ENCODE peak calls at places on chromosomes 11 and 22, in nine cellular contexts. X, Y, S, L, G, C, J, H and P are unnamed samples.

GRCh38 chr22:43889366-43890253 is 2.2 kb downstream of the PNPLA5 start:
- DNase-seq in X (no peak), Y (peak; percentile 46), S (peak; percentile 24), L (no peak), G (peak; percentile 23), C (no peak), J (no peak), H (no peak), P (peak; percentile 19)

GRCh38 chr22:41908409-41909289 is 6.2 kb downstream of the SHISA8 start:
- DNase-seq in X (no peak), Y (no peak), S (peak; percentile 52), L (no peak), G (peak; percentile 71), C (peak; percentile 42), J (no peak), H (no peak), P (no peak)

GRCh38 chr11:44319170-44319551 is 9.2 kb upstream of the ALX4 start:
- DNase-seq in X (no peak), Y (no peak), S (peak; percentile 67), L (no peak), G (no peak), C (no peak), J (no peak), H (no peak), P (no peak)

GRCh38 chr11:65417702-65418430 is 4.7 kb upstream of the NEAT1 start:
- DNase-seq in X (peak; percentile 56), Y (peak; percentile 69), S (no peak), L (peak; percentile 17), G (peak; percentile 41), C (no peak), J (no peak), H (peak; percentile 74), P (peak; percentile 9)

GRCh38 chr11:36619502-36619901 is 21.5 kb upstream of the RAG2 start:
- DNase-seq in X (no peak), Y (no peak), S (no peak), L (no peak), G (peak; percentile 23), C (no peak), J (no peak), H (no peak), P (no peak)

GRCh38 chr22:33274941-33275443 is 216.8 kb upstream of the SYN3 start:
- DNase-seq in X (no peak), Y (no peak), S (no peak), L (no peak), G (peak; percentile 30), C (no peak), J (no peak), H (no peak), P (no peak)

GRCh38 chr11:35330924-35331323 is 88.4 kb downstream of the SLC1A2 start:
- DNase-seq in X (no peak), Y (no peak), S (no peak), L (no peak), G (no peak), C (peak; percentile 50), J (no peak), H (no peak), P (no peak)

GRCh38 chr11:125202362-125202880 is 37.9 kb downstream of the PKNOX2 start:
- DNase-seq in X (no peak), Y (no peak), S (no peak), L (no peak), G (peak; percentile 35), C (no peak), J (no peak), H (no peak), P (no peak)

GRCh38 chr11:5013012-5013411 is 18.4 kb downstream of the OR51L1 start:
- DNase-seq in X (no peak), Y (no peak), S (no peak), L (no peak), G (no peak), C (no peak), J (no peak), H (no peak), P (no peak)

GRCh38 chr11:117419915-117420485 is 92.3 kb downstream of the CEP164 start:
- DNase-seq in X (no peak), Y (no peak), S (no peak), L (no peak), G (no peak), C (no peak), J (no peak), H (no peak), P (no peak)

GRCh38 chr22:50708474-50708873 is 29.5 kb upstream of the ACR start:
- DNase-seq in X (no peak), Y (no peak), S (no peak), L (no peak), G (no peak), C (no peak), J (no peak), H (no peak), P (no peak)

GRCh38 chr11:61949169-61950034 is 749 bp upstream of the BEST1 start:
- DNase-seq in X (peak; percentile 71), Y (peak; percentile 93), S (peak; percentile 88), L (no peak), G (peak; percentile 93), C (peak; percentile 26), J (peak; percentile 81), H (peak; percentile 87), P (no peak)

GRCh38 chr11:59102259-59102765 is 4.7 kb upstream of the FAM111B start:
- DNase-seq in X (peak; percentile 94), Y (peak; percentile 62), S (peak; percentile 96), L (peak; percentile 11), G (no peak), C (peak; percentile 91), J (no peak), H (peak; percentile 78), P (peak; percentile 68)

GRCh38 chr11:103622296-103622695 is 414.1 kb upstream of the DDI1 start:
- DNase-seq in X (no peak), Y (no peak), S (no peak), L (no peak), G (peak; percentile 16), C (no peak), J (no peak), H (no peak), P (no peak)

GRCh38 chr11:86370922-86371614 is 3.6 kb upstream of the CCDC81 start:
- DNase-seq in X (no peak), Y (peak; percentile 79), S (peak; percentile 35), L (peak; percentile 34), G (no peak), C (no peak), J (no peak), H (peak; percentile 54), P (peak; percentile 80)

GRCh38 chr11:86374586-86374985 is at the start of gene CCDC81:
- DNase-seq in X (no peak), Y (peak; percentile 33), S (peak; percentile 95), L (no peak), G (no peak), C (no peak), J (no peak), H (peak; percentile 13), P (no peak)

GRCh38 chr11:86377972-86378371 is 3.3 kb downstream of the CCDC81 start:
- DNase-seq in X (no peak), Y (no peak), S (no peak), L (no peak), G (no peak), C (no peak), J (no peak), H (no peak), P (peak; percentile 2)

GRCh38 chr11:86372586-86372985 is 2.1 kb upstream of the CCDC81 start:
- DNase-seq in X (no peak), Y (no peak), S (no peak), L (no peak), G (no peak), C (no peak), J (no peak), H (no peak), P (no peak)

DNA sequence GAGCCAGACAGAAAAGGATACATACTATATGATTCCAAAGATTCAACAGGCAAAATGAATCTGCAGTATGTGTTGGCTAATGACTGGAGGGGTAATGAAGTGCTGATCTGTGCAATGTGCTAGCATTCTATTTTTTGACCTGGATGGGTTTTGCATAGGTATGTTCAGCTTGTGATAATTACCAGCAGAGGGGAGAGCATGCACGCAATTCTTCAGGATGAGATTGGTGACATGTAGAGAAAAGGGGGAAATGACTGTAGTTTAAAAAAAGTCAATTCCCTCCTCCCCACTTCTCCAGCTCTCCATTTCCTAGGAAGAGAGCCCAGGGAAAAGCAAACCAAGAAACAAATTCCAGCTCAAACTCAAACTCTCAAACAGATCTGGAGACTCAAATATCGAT is 566 bp upstream of the CCDC81 start:
- DNase-seq in X (no peak), Y (no peak), S (no peak), L (no peak), G (no peak), C (no peak), J (no peak), H (no peak), P (no peak)
- H2AFZ ChIP-seq in X (no peak overlapping the region), Y (peak overlapping the region; percentile 79), S (peak overlapping the region; percentile 80), L (no peak overlapping the region), G (no peak overlapping the region), C (no peak overlapping the region), J (no peak overlapping the region), H (peak overlapping the region; percentile 8), P (no peak overlapping the region)

GRCh38 chr22:39954584-39955055 is 5.6 kb upstream of the TMA7B start:
- DNase-seq in X (no peak), Y (peak; percentile 60), S (no peak), L (no peak), G (no peak), C (no peak), J (no peak), H (no peak), P (peak; percentile 24)
- H3K4me1 ChIP-seq in X (peaks cover 40% of the 10 kb centered on the region), Y (no peaks in the 10 kb centered on the region), S (peaks cover 4% of the 10 kb centered on the region), L (no peaks in the 10 kb centered on the region), G (no peaks in the 10 kb centered on the region), C (peaks cover 36% of the 10 kb centered on the region), J (peaks cover 15% of the 10 kb centered on the region), H (no peaks in the 10 kb centered on the region), P (peaks cover 3% of the 10 kb centered on the region)

GRCh38 chr11:92839450-92839849 is 130.0 kb upstream of the MTNR1B start:
- DNase-seq in X (no peak), Y (no peak), S (no peak), L (no peak), G (no peak), C (no peak), J (no peak), H (no peak), P (no peak)
- H3K9me2 ChIP-seq in X (no peaks in the 10 kb centered on the region), Y (no peaks in the 10 kb centered on the region), S (no peaks in the 10 kb centered on the region), L (no peaks in the 10 kb centered on the region), G (no peaks in the 10 kb centered on the region), C (no peaks in the 10 kb centered on the region), J (no peaks in the 10 kb centered on the region), H (no peaks in the 10 kb centered on the region), P (no peaks in the 10 kb centered on the region)

DNA sequence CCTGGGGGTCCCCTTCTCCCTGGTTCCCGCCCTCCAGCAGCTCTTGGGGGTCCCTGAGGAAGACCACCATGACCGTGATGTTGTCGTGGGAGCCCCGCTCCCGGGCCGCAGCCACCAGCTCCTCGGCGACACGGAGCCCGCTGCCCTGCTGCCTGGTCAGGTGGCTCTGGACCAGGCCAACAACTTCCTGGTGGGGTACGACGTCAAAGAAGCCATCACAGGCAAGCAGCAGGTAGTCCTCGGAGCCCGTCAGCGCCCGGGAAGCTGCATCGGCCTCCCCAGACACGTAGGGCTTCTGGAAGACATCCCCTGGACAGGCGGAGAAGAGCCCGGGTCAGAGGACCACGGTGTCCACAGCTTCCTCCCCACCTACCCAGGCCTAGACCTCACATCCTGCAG is 29.5 kb downstream of the PPM1F start:
- DNase-seq in X (no peak), Y (no peak), S (no peak), L (no peak), G (no peak), C (no peak), J (no peak), H (no peak), P (no peak)
- H2AFZ ChIP-seq in X (no peak overlapping the region), Y (no peak overlapping the region), S (no peak overlapping the region), L (no peak overlapping the region), G (no peak overlapping the region), C (no peak overlapping the region), J (no peak overlapping the region), H (no peak overlapping the region), P (no peak overlapping the region)

GRCh38 chr11:121463689-121464335 is 11.0 kb upstream of the SORL1-AS1 start:
- DNase-seq in X (no peak), Y (no peak), S (no peak), L (no peak), G (no peak), C (no peak), J (no peak), H (no peak), P (peak; percentile 42)
- H3K4me1 ChIP-seq in X (peaks cover 100% of the 10 kb centered on the region), Y (peaks cover 40% of the 10 kb centered on the region), S (peaks cover 90% of the 10 kb centered on the region), L (peaks cover 90% of the 10 kb centered on the region), G (peaks cover 35% of the 10 kb centered on the region), C (no peaks in the 10 kb centered on the region), J (peaks cover 70% of the 10 kb centered on the region), H (peaks cover 44% of the 10 kb centered on the region), P (peaks cover 76% of the 10 kb centered on the region)